ENCODE peak calls at places on chromosomes 1 and 21, in four cellular contexts. One of them, this sample, is unnamed.

GRCh38 chr1:180636138-180636537 is 4.3 kb downstream of the XPR1 start:
- DNase-seq in HepG2: no peak
- DNase-seq in A549: peak; percentile 35
- DNase-seq in GM12878: no peak
- DNase-seq in this sample: no peak

GRCh38 chr1:36941579-36941978 is 92.7 kb downstream of the GRIK3 start:
- DNase-seq in A549: no peak
- DNase-seq in HepG2: no peak
- DNase-seq in GM12878: no peak
- DNase-seq in this sample: no peak

GRCh38 chr1:114314576-114314975 is 160.9 kb upstream of the SYT6 start:
- DNase-seq in A549: no peak
- DNase-seq in GM12878: no peak
- DNase-seq in HepG2: no peak
- DNase-seq in this sample: no peak

GRCh38 chr1:153611024-153611352 is 1.9 kb downstream of the S100A16 start:
- DNase-seq in A549: peak; percentile 31
- DNase-seq in GM12878: no peak
- DNase-seq in HepG2: no peak
- DNase-seq in this sample: no peak

GRCh38 chr21:24045775-24046215 is 1561.5 kb downstream of the MRPL39 start:
- DNase-seq in GM12878: no peak
- DNase-seq in A549: peak; percentile 11
- DNase-seq in HepG2: no peak
- DNase-seq in this sample: peak; percentile 30

GRCh38 chr1:172394167-172394751 is 26.2 kb upstream of the C1orf105 start:
- DNase-seq in GM12878: peak; percentile 88
- DNase-seq in HepG2: peak; percentile 4
- DNase-seq in A549: peak; percentile 34
- DNase-seq in this sample: no peak

GRCh38 chr1:236535656-236536293 is 12.0 kb downstream of the LGALS8 start:
- DNase-seq in GM12878: no peak
- DNase-seq in HepG2: no peak
- DNase-seq in A549: no peak
- DNase-seq in this sample: peak; percentile 57

GRCh38 chr1:24311731-24312130 is 7.4 kb upstream of the GRHL3 start:
- DNase-seq in HepG2: no peak
- DNase-seq in A549: no peak
- DNase-seq in GM12878: no peak
- DNase-seq in this sample: no peak

GRCh38 chr1:147630022-147630421 is 40.3 kb downstream of the ACP6 start:
- DNase-seq in HepG2: no peak
- DNase-seq in GM12878: no peak
- DNase-seq in A549: no peak
- DNase-seq in this sample: no peak

GRCh38 chr1:182147136-182147815 is 85.8 kb upstream of the ZNF648 start:
- DNase-seq in A549: no peak
- DNase-seq in HepG2: no peak
- DNase-seq in GM12878: peak; percentile 60
- DNase-seq in this sample: no peak

GRCh38 chr1:107981277-107981676 is 16.3 kb upstream of the VAV3 start:
- DNase-seq in A549: no peak
- DNase-seq in HepG2: no peak
- DNase-seq in GM12878: no peak
- DNase-seq in this sample: no peak

GRCh38 chr1:36738245-36738644 is 255.5 kb upstream of the CSF3R start:
- DNase-seq in GM12878: no peak
- DNase-seq in A549: no peak
- DNase-seq in HepG2: no peak
- DNase-seq in this sample: no peak

GRCh38 chr1:109969430-109969829 is 15.1 kb upstream of the AHCYL1 start:
- DNase-seq in HepG2: no peak
- DNase-seq in A549: no peak
- DNase-seq in GM12878: no peak
- DNase-seq in this sample: no peak

GRCh38 chr1:203076031-203076511 is 9.7 kb downstream of the MYOG start:
- DNase-seq in HepG2: no peak
- DNase-seq in GM12878: no peak
- DNase-seq in A549: no peak
- DNase-seq in this sample: no peak

GRCh38 chr1:167934407-167935251 is 1.9 kb upstream of the DCAF6 start:
- DNase-seq in GM12878: no peak
- DNase-seq in HepG2: no peak
- DNase-seq in A549: peak; percentile 21
- DNase-seq in this sample: no peak

GRCh38 chr1:201665036-201665435 is 126.1 kb downstream of the NAV1 start:
- DNase-seq in A549: no peak
- DNase-seq in GM12878: no peak
- DNase-seq in HepG2: no peak
- DNase-seq in this sample: no peak

GRCh38 chr1:160942926-160943325 is 11.7 kb downstream of the ITLN2 start:
- DNase-seq in HepG2: peak; percentile 14
- DNase-seq in GM12878: no peak
- DNase-seq in A549: peak; percentile 51
- DNase-seq in this sample: no peak

GRCh38 chr21:38083534-38083933 is 167.3 kb upstream of the KCNJ6 start:
- DNase-seq in A549: no peak
- DNase-seq in GM12878: no peak
- DNase-seq in HepG2: no peak
- DNase-seq in this sample: no peak

GRCh38 chr1:10459185-10459584 is 9.4 kb downstream of the CORT start:
- DNase-seq in GM12878: no peak
- DNase-seq in HepG2: peak; percentile 18
- DNase-seq in A549: peak; percentile 65
- DNase-seq in this sample: no peak

GRCh38 chr1:112083487-112083886 is 94.0 kb upstream of the KCND3 start:
- DNase-seq in A549: no peak
- DNase-seq in HepG2: no peak
- DNase-seq in GM12878: no peak
- DNase-seq in this sample: no peak

GRCh38 chr1:202802998-202803932 is 5.0 kb downstream of the KDM5B start:
- DNase-seq in A549: peak; percentile 75
- DNase-seq in GM12878: no peak
- DNase-seq in HepG2: no peak
- DNase-seq in this sample: no peak

GRCh38 chr1:171204311-171204710 is 19.2 kb downstream of the FMO2 start:
- DNase-seq in HepG2: no peak
- DNase-seq in GM12878: no peak
- DNase-seq in A549: no peak
- DNase-seq in this sample: no peak

GRCh38 chr1:178037510-178038253 is 56.2 kb upstream of the RASAL2 start:
- DNase-seq in HepG2: peak; percentile 67
- DNase-seq in GM12878: no peak
- DNase-seq in A549: peak; percentile 83
- DNase-seq in this sample: peak; percentile 91

GRCh38 chr1:156367386-156368156 is 1.4 kb upstream of the RHBG start:
- DNase-seq in GM12878: no peak
- DNase-seq in A549: no peak
- DNase-seq in HepG2: peak; percentile 45
- DNase-seq in this sample: peak; percentile 61

GRCh38 chr1:236143104-236143948 is 987 bp downstream of the GPR137B start:
- DNase-seq in GM12878: no peak
- DNase-seq in HepG2: no peak
- DNase-seq in A549: no peak
- DNase-seq in this sample: peak; percentile 70

GRCh38 chr1:156848461-156849150 is 10.3 kb downstream of the INSRR start:
- DNase-seq in GM12878: no peak
- DNase-seq in HepG2: no peak
- DNase-seq in A549: no peak
- DNase-seq in this sample: no peak

GRCh38 chr1:81547912-81548303 is 252.8 kb upstream of the ADGRL2 start:
- DNase-seq in GM12878: peak; percentile 33
- DNase-seq in HepG2: no peak
- DNase-seq in A549: no peak
- DNase-seq in this sample: no peak

GRCh38 chr1:153609585-153609907 is 3.4 kb downstream of the S100A16 start:
- DNase-seq in HepG2: no peak
- DNase-seq in A549: no peak
- DNase-seq in GM12878: no peak
- DNase-seq in this sample: no peak

DNA sequence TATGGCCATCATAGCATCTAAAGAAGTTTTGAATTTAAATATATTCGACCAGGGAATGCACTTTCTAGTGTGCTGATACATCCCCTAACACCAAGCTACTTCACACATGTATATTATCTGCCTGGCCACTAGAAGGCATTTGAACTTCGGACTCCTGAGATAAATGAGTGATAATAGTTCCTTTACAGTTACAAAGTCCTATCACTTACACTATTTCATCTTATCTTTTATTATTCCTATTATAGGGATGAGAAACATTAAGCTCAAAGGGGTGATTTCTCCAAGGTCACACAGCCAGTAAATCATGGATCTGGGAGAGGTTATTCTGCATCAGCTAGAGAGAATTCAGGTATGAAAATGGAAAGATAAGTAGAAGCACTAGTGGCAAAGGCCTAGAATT is 40.3 kb downstream of the GPATCH2 start:
- DNase-seq in HepG2: peak; percentile 67
- DNase-seq in A549: peak; percentile 1
- DNase-seq in GM12878: no peak
- DNase-seq in this sample: no peak
- TF ChIP-seq CTCF in HepG2: peak; percentile 39
- TF ChIP-seq CTCF in A549: no peak
- TF ChIP-seq CTCF in GM12878: no peak
- TF ChIP-seq CTCF in this sample: peak; percentile 12

DNA sequence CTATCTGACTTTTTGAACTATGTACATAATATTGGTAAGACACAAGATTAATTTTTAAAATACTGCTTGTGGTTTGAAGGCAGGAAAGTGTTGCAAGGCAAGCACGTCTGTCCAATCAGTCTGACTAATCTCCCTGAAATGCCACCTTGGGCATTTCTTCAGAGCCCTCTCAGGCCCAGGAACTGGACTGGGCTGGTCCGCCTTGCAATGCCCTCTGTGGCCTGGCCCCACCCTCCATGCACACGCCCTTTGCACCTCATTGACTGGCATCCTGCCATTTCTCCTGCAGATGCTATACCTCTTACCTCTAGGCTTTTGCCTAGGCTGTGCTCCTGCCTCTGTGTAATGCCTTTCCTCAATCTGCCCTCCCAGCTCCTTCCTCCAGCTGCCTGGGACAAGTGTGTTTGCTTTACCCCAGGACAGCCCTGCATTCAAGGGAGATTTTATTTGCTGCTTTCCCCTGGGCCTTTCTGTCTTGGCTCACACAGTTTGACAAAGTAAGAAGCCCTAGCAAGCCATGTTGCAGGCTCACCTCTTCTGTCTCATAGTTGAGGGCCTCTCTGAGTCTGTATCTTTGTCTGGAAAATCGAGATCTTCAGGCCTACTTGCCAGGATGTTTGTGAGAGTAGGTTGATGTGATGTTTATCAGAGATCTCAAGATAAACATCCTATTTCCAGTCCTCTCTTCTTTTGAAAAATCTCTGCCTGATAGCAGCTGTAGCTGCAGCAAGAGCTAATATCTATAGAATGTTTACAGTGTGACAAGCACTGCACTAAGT is 149.2 kb upstream of the JUN start:
- DNase-seq in HepG2: peak; percentile 38
- DNase-seq in GM12878: no peak
- DNase-seq in A549: peak; percentile 97
- DNase-seq in this sample: no peak
- TF ChIP-seq PBX3 in HepG2: no peak
- TF ChIP-seq PBX3 in GM12878: no peak
- TF ChIP-seq PBX3 in A549: no peak
- TF ChIP-seq PBX3 in this sample: peak; percentile 18

GRCh38 chr1:77631302-77631701 is 51.2 kb downstream of the ZZZ3 start:
- DNase-seq in HepG2: no peak
- DNase-seq in A549: no peak
- DNase-seq in GM12878: no peak
- DNase-seq in this sample: no peak
- TF ChIP-seq CTCF in HepG2: no peak
- TF ChIP-seq CTCF in A549: no peak
- TF ChIP-seq CTCF in GM12878: no peak
- TF ChIP-seq CTCF in this sample: no peak

GRCh38 chr1:79842811-79843210 is 836.3 kb upstream of the ADGRL4 start:
- DNase-seq in A549: no peak
- DNase-seq in HepG2: no peak
- DNase-seq in GM12878: no peak
- DNase-seq in this sample: no peak

DNA sequence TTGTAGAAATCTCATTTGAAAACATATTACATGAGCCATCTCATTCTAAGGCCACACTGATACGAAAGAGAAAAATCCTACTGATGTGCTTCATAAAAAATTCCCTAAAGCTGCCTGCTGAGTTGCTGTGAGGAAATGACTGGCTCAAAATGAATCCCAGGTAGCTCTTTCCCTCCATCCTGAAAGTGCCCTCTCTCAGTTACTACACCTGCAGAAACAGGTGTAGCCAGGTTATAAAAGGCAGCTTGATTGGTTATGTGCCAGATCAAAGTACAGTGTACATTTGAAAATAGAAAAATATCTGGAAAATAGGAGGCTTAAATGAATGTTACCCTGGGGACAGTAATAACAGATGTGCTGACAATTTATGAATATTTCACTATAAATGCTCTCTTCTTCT is 833.4 kb upstream of the ADGRL4 start:
- DNase-seq in GM12878: no peak
- DNase-seq in A549: no peak
- DNase-seq in HepG2: no peak
- DNase-seq in this sample: no peak
- TF ChIP-seq PBX3 in GM12878: no peak
- TF ChIP-seq PBX3 in A549: no peak
- TF ChIP-seq PBX3 in HepG2: no peak
- TF ChIP-seq PBX3 in this sample: no peak

This sample was measured in SK-N-SH.